ENCODE peak calls at places on chromosomes 11 and 22, in four cellular contexts. Q is WTC11, G is HepG2, F is GM12878. N is an unnamed sample.

GRCh38 chr11:75259711-75260110 is 19.1 kb downstream of the TPBGL start:
- DNase-seq in Q (no peak), G (no peak), F (no peak), N (no peak)

GRCh38 chr11:116547571-116547970 is 225.2 kb downstream of the BUD13 start:
- DNase-seq in Q (no peak), G (no peak), F (no peak), N (no peak)

GRCh38 chr11:2182692-2183474 is 11.3 kb upstream of the TH start:
- DNase-seq in Q (no peak), G (no peak), F (no peak), N (no peak)

GRCh38 chr22:32600184-32600583 is 125.6 kb downstream of the FBXO7 start:
- DNase-seq in Q (no peak), G (no peak), F (no peak), N (no peak)

GRCh38 chr11:33195391-33196190 is 34.3 kb upstream of the CSTF3 start:
- DNase-seq in Q (no peak), G (no peak), F (no peak), N (no peak)

GRCh38 chr22:46587492-46588278 is 32.5 kb upstream of the GRAMD4 start:
- DNase-seq in Q (peak), G (no peak), F (peak), N (no peak)

GRCh38 chr22:31538815-31539214 is 42.5 kb downstream of the SFI1 start:
- DNase-seq in Q (no peak), G (no peak), F (peak), N (no peak)

GRCh38 chr22:37248251-37248650 is 4.2 kb upstream of the RAC2 start:
- DNase-seq in Q (no peak), G (no peak), F (no peak), N (no peak)

GRCh38 chr22:22427542-22428065 is 80.9 kb downstream of the ZNF280B start:
- DNase-seq in Q (no peak), G (no peak), F (no peak), N (no peak)

GRCh38 chr22:20248461-20248959 is 19.6 kb downstream of the RTN4R start:
- DNase-seq in Q (no peak), G (no peak), F (no peak), N (no peak)

GRCh38 chr11:11989774-11990744 is 18.4 kb downstream of the DKK3 start:
- DNase-seq in Q (no peak), G (no peak), F (no peak), N (no peak)

GRCh38 chr22:31093956-31094622 is 13.0 kb downstream of the SMTN start:
- DNase-seq in Q (no peak), G (no peak), F (no peak), N (no peak)

GRCh38 chr11:28759311-28759710 is 651.1 kb downstream of the METTL15 start:
- DNase-seq in Q (no peak), G (no peak), F (no peak), N (no peak)

GRCh38 chr11:64894070-64894811 is 15.8 kb upstream of the EHD1 start:
- DNase-seq in Q (peak), G (peak), F (no peak), N (peak)

GRCh38 chr11:33829430-33830141 is 55.3 kb upstream of the FBXO3 start:
- DNase-seq in Q (peak), G (peak), F (peak), N (peak)

GRCh38 chr11:10388096-10388495 is 67.0 kb upstream of the AMPD3 start:
- DNase-seq in Q (no peak), G (no peak), F (no peak), N (no peak)

GRCh38 chr11:15710593-15711260 is 596.0 kb downstream of the INSC start:
- DNase-seq in Q (no peak), G (no peak), F (no peak), N (no peak)

GRCh38 chr11:15714641-15715399 is 600.1 kb downstream of the INSC start:
- DNase-seq in Q (no peak), G (no peak), F (no peak), N (no peak)

GRCh38 chr11:15707971-15708370 is 593.2 kb downstream of the INSC start:
- DNase-seq in Q (peak), G (no peak), F (no peak), N (no peak)

GRCh38 chr11:15707194-15707593 is 592.5 kb downstream of the INSC start:
- DNase-seq in Q (no peak), G (no peak), F (no peak), N (no peak)

DNA sequence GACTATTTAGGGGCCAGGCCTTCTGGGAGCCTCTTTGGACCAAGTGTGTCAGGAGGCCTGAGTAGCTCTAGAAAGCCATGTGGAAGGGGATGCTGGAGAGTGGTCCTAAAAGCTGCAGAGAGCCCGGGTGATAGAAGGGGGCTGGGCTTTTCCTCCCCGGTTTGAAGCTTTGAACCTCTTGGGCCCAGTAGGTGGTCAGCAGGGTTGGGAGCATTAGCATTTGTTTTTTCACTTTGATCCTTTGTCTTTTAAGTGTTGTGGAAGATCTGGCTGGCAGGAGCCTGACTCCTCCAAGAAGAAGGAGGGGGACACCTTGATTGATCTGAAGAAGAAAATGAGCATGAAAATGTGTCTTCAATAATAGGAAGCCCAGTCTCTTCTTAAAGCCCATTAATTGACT is 596.6 kb downstream of the INSC start:
- DNase-seq in Q (peak), G (no peak), F (no peak), N (no peak)
- TF ChIP-seq NR2C2 in Q (no peak), G (no peak), F (no peak), N (no peak)

GRCh38 chr11:121714356-121714755 is 261.6 kb upstream of the SORL1-AS1 start:
- DNase-seq in Q (no peak), G (no peak), F (no peak), N (no peak)

GRCh38 chr11:121715395-121715794 is 262.6 kb upstream of the SORL1-AS1 start:
- DNase-seq in Q (no peak), G (no peak), F (no peak), N (no peak)

GRCh38 chr11:121711900-121712424 is 259.2 kb upstream of the SORL1-AS1 start:
- DNase-seq in Q (no peak), G (peak), F (no peak), N (no peak)

GRCh38 chr11:121717296-121717695 is 264.5 kb upstream of the SORL1-AS1 start:
- DNase-seq in Q (no peak), G (no peak), F (no peak), N (no peak)

DNA sequence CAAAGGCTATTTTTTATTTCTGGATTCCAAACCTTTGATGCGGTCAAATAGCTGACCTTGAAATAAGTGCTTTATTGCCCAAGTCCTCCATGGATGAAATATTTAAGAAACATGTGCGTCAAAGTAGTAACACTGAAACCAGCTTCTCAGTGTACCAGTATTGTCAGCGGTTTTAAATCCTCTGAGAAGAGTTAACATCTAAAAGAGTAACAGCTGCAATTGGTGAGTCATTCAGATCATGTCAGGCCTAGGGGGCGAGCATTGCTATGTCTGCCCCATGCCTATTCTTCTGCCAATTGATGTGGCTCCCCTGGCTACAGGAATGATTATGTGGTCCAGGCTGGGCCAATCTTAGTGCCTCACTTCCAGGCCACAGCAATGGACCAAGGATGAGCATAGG is 263.3 kb upstream of the SORL1-AS1 start:
- DNase-seq in Q (no peak), G (no peak), F (no peak), N (no peak)
- TF ChIP-seq NR2C2 in Q (no peak), G (no peak), F (no peak), N (no peak)

GRCh38 chr11:5550440-5551095 is 2.2 kb upstream of the OR52H1 start:
- DNase-seq in Q (no peak), G (no peak), F (peak), N (no peak)
- TF ChIP-seq NR2C2 in Q (no peak), G (no peak), F (no peak), N (no peak)

GRCh38 chr11:35015621-35016387 is 99.4 kb downstream of the PDHX start:
- DNase-seq in Q (no peak), G (no peak), F (no peak), N (no peak)

GRCh38 chr11:35014352-35014751 is 97.9 kb downstream of the PDHX start:
- DNase-seq in Q (no peak), G (no peak), F (no peak), N (no peak)

GRCh38 chr11:35011944-35012343 is 95.5 kb downstream of the PDHX start:
- DNase-seq in Q (no peak), G (no peak), F (no peak), N (no peak)

GRCh38 chr11:35012467-35013191 is 96.2 kb downstream of the PDHX start:
- DNase-seq in Q (no peak), G (no peak), F (peak), N (no peak)

GRCh38 chr11:35013514-35014191 is 97.2 kb downstream of the PDHX start:
- DNase-seq in Q (no peak), G (no peak), F (no peak), N (no peak)
- TF ChIP-seq NR2C2 in Q (no peak), G (no peak), F (no peak), N (no peak)

GRCh38 chr11:71130106-71130505 is 122.3 kb downstream of the SHANK2 start:
- DNase-seq in Q (no peak), G (no peak), F (no peak), N (no peak)
- TF ChIP-seq NR2C2 in Q (no peak), G (no peak), F (no peak), N (no peak)

GRCh38 chr11:67572305-67572704 is 11.3 kb upstream of the GSTP1 start:
- DNase-seq in Q (no peak), G (no peak), F (no peak), N (no peak)
- TF ChIP-seq NR2C2 in Q (no peak), G (no peak), F (no peak), N (no peak)

N was measured in K562.